ENCODE peak calls at places on chromosomes 6 and 20, in seven cellular contexts. Q, B, V, I, G, H and O are unnamed samples.

GRCh38 chr20:37319120-37319717 is 26.7 kb upstream of the SRC start:
- DNase-seq in B (peak), V (no peak), G (no peak), H (no peak), I (peak), Q (no peak), O (no peak)

GRCh38 chr20:22320245-22320915 is 264.0 kb downstream of the FOXA2 start:
- DNase-seq in B (no peak), G (no peak), I (no peak), V (no peak), Q (no peak), H (no peak), O (no peak)

GRCh38 chr6:120355822-120356221 is 978.5 kb downstream of the TBC1D32 start:
- DNase-seq in H (no peak), I (no peak), V (no peak), Q (no peak), B (peak), G (no peak), O (no peak)

GRCh38 chr6:99905209-99906106 is 88.6 kb downstream of the MCHR2 start:
- DNase-seq in G (no peak), H (no peak), I (peak), Q (no peak), V (no peak), B (peak), O (peak)

GRCh38 chr6:100678027-100678426 is 203.1 kb downstream of the ASCC3 start:
- DNase-seq in I (no peak), Q (no peak), G (no peak), H (no peak), B (no peak), V (no peak), O (no peak)

GRCh38 chr6:140897804-140898573 is 1234.7 kb upstream of the GJE1 start:
- DNase-seq in Q (peak), H (no peak), I (no peak), B (no peak), G (no peak), V (no peak), O (no peak)

GRCh38 chr20:2762578-2763131 is 37.8 kb downstream of the CPXM1 start:
- DNase-seq in Q (peak), G (no peak), H (no peak), V (no peak), B (no peak), I (no peak), O (no peak)

GRCh38 chr6:129131282-129131681 is 248.3 kb downstream of the LAMA2 start:
- DNase-seq in B (no peak), H (no peak), G (peak), I (no peak), V (no peak), Q (no peak), O (no peak)